ENCODE peak calls at places on chromosomes 11 and 22, in four cellular contexts. One of them, this sample, is unnamed.

GRCh38 chr11:57903441-57904123 is 120.1 kb upstream of the OR9Q1 start:
- DNase-seq in testis: no peak
- DNase-seq in CD8-positive, alpha-beta memory T cell: no peak
- DNase-seq in small intestine: peak; percentile 87
- DNase-seq in this sample: peak; percentile 80

GRCh38 chr11:48043998-48044512 is 63.7 kb downstream of the PTPRJ start:
- DNase-seq in testis: no peak
- DNase-seq in CD8-positive, alpha-beta memory T cell: no peak
- DNase-seq in small intestine: no peak
- DNase-seq in this sample: no peak

GRCh38 chr11:60370811-60371297 is 7.5 kb upstream of the MS4A7 start:
- DNase-seq in testis: no peak
- DNase-seq in CD8-positive, alpha-beta memory T cell: no peak
- DNase-seq in small intestine: peak; percentile 42
- DNase-seq in this sample: no peak

GRCh38 chr11:12889243-12889642 is 119.9 kb upstream of the RASSF10 start:
- DNase-seq in testis: peak; percentile 38
- DNase-seq in CD8-positive, alpha-beta memory T cell: no peak
- DNase-seq in small intestine: no peak
- DNase-seq in this sample: no peak

GRCh38 chr22:32050678-32051515 is 7.8 kb downstream of the SLC5A1 start:
- DNase-seq in testis: peak; percentile 19
- DNase-seq in CD8-positive, alpha-beta memory T cell: peak; percentile 73
- DNase-seq in small intestine: peak; percentile 48
- DNase-seq in this sample: no peak

GRCh38 chr22:25903294-25903693 is 161.3 kb downstream of the MYO18B start:
- DNase-seq in testis: no peak
- DNase-seq in CD8-positive, alpha-beta memory T cell: no peak
- DNase-seq in small intestine: no peak
- DNase-seq in this sample: no peak

GRCh38 chr11:113464416-113464815 is 10.8 kb downstream of the DRD2 start:
- DNase-seq in testis: no peak
- DNase-seq in CD8-positive, alpha-beta memory T cell: no peak
- DNase-seq in small intestine: no peak
- DNase-seq in this sample: no peak

GRCh38 chr11:118320515-118320914 is 16.0 kb downstream of the CD3E start:
- DNase-seq in testis: no peak
- DNase-seq in CD8-positive, alpha-beta memory T cell: no peak
- DNase-seq in small intestine: no peak
- DNase-seq in this sample: no peak

GRCh38 chr11:94060401-94060800 is 39.2 kb downstream of the HEPHL1 start:
- DNase-seq in testis: no peak
- DNase-seq in CD8-positive, alpha-beta memory T cell: no peak
- DNase-seq in small intestine: peak; percentile 49
- DNase-seq in this sample: no peak

GRCh38 chr11:61854966-61855714 is 27.0 kb downstream of the FADS2 start:
- DNase-seq in testis: peak; percentile 47
- DNase-seq in CD8-positive, alpha-beta memory T cell: no peak
- DNase-seq in small intestine: no peak
- DNase-seq in this sample: no peak

GRCh38 chr11:95715777-95716241 is 73.8 kb downstream of the FAM76B start:
- DNase-seq in testis: no peak
- DNase-seq in CD8-positive, alpha-beta memory T cell: no peak
- DNase-seq in small intestine: no peak
- DNase-seq in this sample: no peak

GRCh38 chr22:30635273-30636225 is at the start of gene SLC35E4:
- DNase-seq in testis: peak; percentile 95
- DNase-seq in CD8-positive, alpha-beta memory T cell: peak; percentile 95
- DNase-seq in small intestine: peak; percentile 88
- DNase-seq in this sample: peak; percentile 98

GRCh38 chr11:44067266-44067665 is 1.2 kb downstream of the ACCS start:
- DNase-seq in testis: no peak
- DNase-seq in CD8-positive, alpha-beta memory T cell: no peak
- DNase-seq in small intestine: no peak
- DNase-seq in this sample: no peak

GRCh38 chr11:76835928-76836612 is 24.6 kb upstream of the ACER3 start:
- DNase-seq in testis: peak; percentile 40
- DNase-seq in CD8-positive, alpha-beta memory T cell: no peak
- DNase-seq in small intestine: peak; percentile 84
- DNase-seq in this sample: peak; percentile 77

GRCh38 chr11:9405721-9406120 is 21.3 kb downstream of the IPO7 start:
- DNase-seq in testis: no peak
- DNase-seq in CD8-positive, alpha-beta memory T cell: no peak
- DNase-seq in small intestine: no peak
- DNase-seq in this sample: no peak

GRCh38 chr11:119303227-119303718 is 13.7 kb downstream of the MCAM start:
- DNase-seq in testis: no peak
- DNase-seq in CD8-positive, alpha-beta memory T cell: no peak
- DNase-seq in small intestine: no peak
- DNase-seq in this sample: no peak

GRCh38 chr11:46410021-46410420 is 18.4 kb upstream of the CHRM4 start:
- DNase-seq in testis: no peak
- DNase-seq in CD8-positive, alpha-beta memory T cell: no peak
- DNase-seq in small intestine: peak; percentile 30
- DNase-seq in this sample: no peak

GRCh38 chr11:1879941-1880720 is 11.6 kb downstream of the PRR33 start:
- DNase-seq in testis: peak; percentile 60
- DNase-seq in CD8-positive, alpha-beta memory T cell: peak; percentile 46
- DNase-seq in small intestine: no peak
- DNase-seq in this sample: no peak

GRCh38 chr11:119441898-119442243 is 18.9 kb upstream of the THY1 start:
- DNase-seq in testis: no peak
- DNase-seq in CD8-positive, alpha-beta memory T cell: no peak
- DNase-seq in small intestine: no peak
- DNase-seq in this sample: no peak

GRCh38 chr22:29751139-29751538 is 15.7 kb downstream of the ZMAT5 start:
- DNase-seq in testis: no peak
- DNase-seq in CD8-positive, alpha-beta memory T cell: no peak
- DNase-seq in small intestine: no peak
- DNase-seq in this sample: no peak

GRCh38 chr22:21947040-21948014 is 5.3 kb downstream of the PPM1F start:
- DNase-seq in testis: no peak
- DNase-seq in CD8-positive, alpha-beta memory T cell: no peak
- DNase-seq in small intestine: no peak
- DNase-seq in this sample: no peak

DNA sequence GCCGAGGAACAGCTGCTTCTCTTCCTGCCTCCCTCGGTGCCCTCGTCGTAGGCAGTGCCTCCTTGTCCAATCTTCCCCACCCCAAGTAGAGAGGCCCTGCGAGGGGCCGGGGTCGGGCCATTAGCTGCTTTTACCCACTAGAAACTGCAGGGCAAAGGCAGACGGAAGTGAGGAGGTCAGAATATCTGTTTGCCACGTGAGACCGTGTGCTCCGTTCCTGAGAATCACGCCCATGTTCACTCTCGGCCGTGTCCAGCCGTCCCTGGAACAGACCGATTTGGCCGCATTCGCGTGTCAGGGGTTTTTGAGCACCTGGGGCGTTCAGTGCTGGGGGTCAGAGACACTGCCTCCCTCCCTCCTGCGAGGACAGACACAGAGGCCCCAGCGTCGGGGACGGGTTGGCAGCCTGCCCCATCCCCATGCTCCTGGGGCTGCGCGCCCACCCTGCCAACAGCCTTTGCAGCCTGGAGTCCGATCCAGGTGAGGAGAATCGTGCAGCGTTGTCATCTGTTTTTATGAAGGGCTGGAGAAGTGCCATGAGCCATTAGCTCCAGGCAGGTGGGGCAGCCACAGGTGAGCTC is 982.2 kb downstream of the BRD1 start:
- DNase-seq in testis: no peak
- DNase-seq in CD8-positive, alpha-beta memory T cell: no peak
- DNase-seq in small intestine: no peak
- DNase-seq in this sample: no peak
- H3K9me3 ChIP-seq in testis: no peaks in the 10 kb centered on the region
- H3K9me3 ChIP-seq in CD8-positive, alpha-beta memory T cell: no peaks in the 10 kb centered on the region
- H3K9me3 ChIP-seq in small intestine: no peaks in the 10 kb centered on the region
- H3K9me3 ChIP-seq in this sample: no peaks in the 10 kb centered on the region

GRCh38 chr22:44386386-44387035 is 73.8 kb upstream of the SHISAL1 start:
- DNase-seq in testis: no peak
- DNase-seq in CD8-positive, alpha-beta memory T cell: peak; percentile 34
- DNase-seq in small intestine: no peak
- DNase-seq in this sample: no peak
- H3K9me3 ChIP-seq in testis: no peaks in the 10 kb centered on the region
- H3K9me3 ChIP-seq in CD8-positive, alpha-beta memory T cell: no peaks in the 10 kb centered on the region
- H3K9me3 ChIP-seq in small intestine: no peaks in the 10 kb centered on the region
- H3K9me3 ChIP-seq in this sample: no peaks in the 10 kb centered on the region

GRCh38 chr22:49081261-49081666 is 746.4 kb downstream of the BRD1 start:
- DNase-seq in testis: no peak
- DNase-seq in CD8-positive, alpha-beta memory T cell: peak; percentile 34
- DNase-seq in small intestine: no peak
- DNase-seq in this sample: no peak

GRCh38 chr22:49081926-49082325 is 745.7 kb downstream of the BRD1 start:
- DNase-seq in testis: no peak
- DNase-seq in CD8-positive, alpha-beta memory T cell: peak; percentile 26
- DNase-seq in small intestine: no peak
- DNase-seq in this sample: no peak

GRCh38 chr22:49079743-49080500 is 747.8 kb downstream of the BRD1 start:
- DNase-seq in testis: no peak
- DNase-seq in CD8-positive, alpha-beta memory T cell: peak; percentile 19
- DNase-seq in small intestine: no peak
- DNase-seq in this sample: no peak

GRCh38 chr22:49079027-49079725 is 748.5 kb downstream of the BRD1 start:
- DNase-seq in testis: no peak
- DNase-seq in CD8-positive, alpha-beta memory T cell: peak; percentile 38
- DNase-seq in small intestine: no peak
- DNase-seq in this sample: no peak

DNA sequence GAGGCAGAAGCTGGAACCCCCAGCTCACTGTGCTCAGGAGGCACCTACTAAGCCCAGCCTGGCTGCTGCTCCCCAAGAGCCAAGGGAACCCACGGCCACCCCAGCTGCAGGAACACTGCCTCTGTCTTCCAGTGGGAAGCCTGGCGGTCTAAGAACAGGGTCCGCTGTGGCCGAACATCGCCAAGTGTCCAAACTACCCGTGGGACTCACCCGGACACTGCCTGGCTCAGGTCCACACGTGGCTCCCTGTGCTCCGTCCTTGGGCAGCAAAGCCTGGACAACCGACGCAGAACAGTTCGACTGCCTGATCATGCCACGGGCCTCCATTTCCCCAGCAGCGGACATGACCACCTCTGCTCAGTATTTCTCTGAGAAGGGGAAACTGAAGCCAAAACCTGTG is 747.0 kb downstream of the BRD1 start:
- DNase-seq in testis: no peak
- DNase-seq in CD8-positive, alpha-beta memory T cell: peak; percentile 38
- DNase-seq in small intestine: no peak
- DNase-seq in this sample: no peak
- H3K9me3 ChIP-seq in testis: no peaks in the 10 kb centered on the region
- H3K9me3 ChIP-seq in CD8-positive, alpha-beta memory T cell: no peaks in the 10 kb centered on the region
- H3K9me3 ChIP-seq in small intestine: no peaks in the 10 kb centered on the region
- H3K9me3 ChIP-seq in this sample: no peaks in the 10 kb centered on the region

GRCh38 chr11:54979375-54979774 is 272.7 kb downstream of the OR4A5 start:
- DNase-seq in testis: no peak
- DNase-seq in CD8-positive, alpha-beta memory T cell: no peak
- DNase-seq in small intestine: no peak
- DNase-seq in this sample: no peak
- H3K9me3 ChIP-seq in testis: no peaks in the 10 kb centered on the region
- H3K9me3 ChIP-seq in CD8-positive, alpha-beta memory T cell: no peaks in the 10 kb centered on the region
- H3K9me3 ChIP-seq in small intestine: no peaks in the 10 kb centered on the region
- H3K9me3 ChIP-seq in this sample: peaks cover 84% of the 10 kb centered on the region

DNA sequence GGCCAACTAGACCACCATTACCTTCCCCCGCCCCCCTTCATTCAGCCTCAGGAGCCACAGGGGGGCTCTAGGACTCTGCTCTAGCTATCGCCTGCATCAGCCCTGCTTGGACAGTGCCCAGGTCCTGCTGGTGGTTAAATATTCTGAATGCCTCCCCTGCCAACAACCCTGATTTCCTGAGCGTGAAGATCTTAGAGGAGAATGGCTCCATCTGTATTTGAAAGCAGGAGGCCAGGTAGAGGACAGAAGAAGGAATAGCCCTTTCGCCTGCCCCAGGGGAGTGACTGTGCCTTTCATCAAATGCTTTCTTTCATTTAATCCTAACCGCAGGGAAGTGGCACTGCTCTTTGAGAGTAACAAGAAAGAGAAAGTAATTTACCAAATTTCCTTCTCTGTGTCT is 69.2 kb downstream of the ISX start:
- DNase-seq in testis: no peak
- DNase-seq in CD8-positive, alpha-beta memory T cell: no peak
- DNase-seq in small intestine: peak; percentile 41
- DNase-seq in this sample: no peak
- H3K9me3 ChIP-seq in testis: no peaks in the 10 kb centered on the region
- H3K9me3 ChIP-seq in CD8-positive, alpha-beta memory T cell: no peaks in the 10 kb centered on the region
- H3K9me3 ChIP-seq in small intestine: no peaks in the 10 kb centered on the region
- H3K9me3 ChIP-seq in this sample: no peaks in the 10 kb centered on the region

GRCh38 chr22:16962501-16962900 is 45.5 kb downstream of the GAB4 start:
- DNase-seq in testis: no peak
- DNase-seq in CD8-positive, alpha-beta memory T cell: no peak
- DNase-seq in small intestine: no peak
- DNase-seq in this sample: no peak
- H3K9me3 ChIP-seq in testis: no peaks in the 10 kb centered on the region
- H3K9me3 ChIP-seq in CD8-positive, alpha-beta memory T cell: no peaks in the 10 kb centered on the region
- H3K9me3 ChIP-seq in small intestine: no peaks in the 10 kb centered on the region
- H3K9me3 ChIP-seq in this sample: no peaks in the 10 kb centered on the region